ENCODE peak calls at places on chromosomes 13 and 19, in six cellular contexts. P is thoracic aorta, M is ascending aorta, W is lower leg skin, O is HFF-Myc, N is MM.1S. V is an unnamed sample.

GRCh38 chr13:104315606-104316005 is 1249.4 kb upstream of the SLC10A2 start:
- DNase-seq in W (no peak), M (no peak), O (no peak), P (no peak), N (no peak), V (no peak)

GRCh38 chr13:99191900-99192399 is 8.7 kb upstream of the UBAC2 start:
- DNase-seq in P (no peak), O (no peak), M (no peak), N (no peak), W (peak), V (no peak)

GRCh38 chr19:35868172-35868822 is at the start of gene APLP1:
- DNase-seq in M (peak), W (peak), P (no peak), O (no peak), N (peak), V (peak)

GRCh38 chr13:40204246-40204645 is 462.2 kb downstream of the FOXO1 start:
- DNase-seq in N (no peak), M (no peak), O (no peak), P (no peak), W (no peak), V (no peak)

GRCh38 chr13:113109151-113110047 is 3.8 kb downstream of the F7 start:
- DNase-seq in O (no peak), N (no peak), P (no peak), M (no peak), W (no peak), V (no peak)

GRCh38 chr13:95698047-95698749 is 21.3 kb downstream of the DNAJC3 start:
- DNase-seq in N (no peak), W (no peak), P (no peak), O (no peak), M (no peak), V (no peak)

GRCh38 chr19:58563034-58563573 is 4.7 kb upstream of the UBE2M start:
- DNase-seq in W (no peak), M (no peak), O (no peak), P (no peak), N (no peak), V (no peak)

GRCh38 chr13:95447766-95448165 is 104.8 kb upstream of the CLDN10 start:
- DNase-seq in O (no peak), W (no peak), N (no peak), M (no peak), P (no peak), V (no peak)

GRCh38 chr19:44600466-44600865 is 12.9 kb upstream of the IGSF23 start:
- DNase-seq in O (no peak), W (no peak), M (no peak), P (no peak), N (no peak), V (no peak)

GRCh38 chr19:15107056-15108010 is at the start of gene SYDE1:
- DNase-seq in N (no peak), W (no peak), M (peak), O (no peak), P (no peak), V (no peak)

GRCh38 chr19:32404939-32405430 is 585 bp upstream of the DPY19L3 start:
- DNase-seq in W (peak), N (peak), P (no peak), O (no peak), M (peak), V (no peak)

GRCh38 chr13:108621421-108621820 is 8.0 kb upstream of the MYO16 start:
- DNase-seq in P (no peak), M (no peak), W (no peak), N (no peak), O (no peak), V (no peak)

GRCh38 chr19:18119243-18120105 is 21.9 kb downstream of the MAST3 start:
- DNase-seq in O (no peak), N (peak), W (no peak), P (no peak), M (no peak), V (peak)

GRCh38 chr19:3880471-3881271 is at the start of gene ATCAY:
- DNase-seq in P (no peak), W (no peak), N (no peak), M (no peak), O (no peak), V (no peak)

GRCh38 chr19:18364826-18365528 is 21.0 kb upstream of the GDF15 start:
- DNase-seq in M (peak), W (peak), N (no peak), P (peak), O (peak), V (no peak)

GRCh38 chr13:46369506-46370268 is 17.4 kb downstream of the RUBCNL start:
- DNase-seq in P (no peak), N (peak), W (peak), O (no peak), M (peak), V (no peak)
- H3K4me3 ChIP-seq in P (peak), N (no peak), W (no peak), O (no peak), M (no peak), V (no peak)

DNA sequence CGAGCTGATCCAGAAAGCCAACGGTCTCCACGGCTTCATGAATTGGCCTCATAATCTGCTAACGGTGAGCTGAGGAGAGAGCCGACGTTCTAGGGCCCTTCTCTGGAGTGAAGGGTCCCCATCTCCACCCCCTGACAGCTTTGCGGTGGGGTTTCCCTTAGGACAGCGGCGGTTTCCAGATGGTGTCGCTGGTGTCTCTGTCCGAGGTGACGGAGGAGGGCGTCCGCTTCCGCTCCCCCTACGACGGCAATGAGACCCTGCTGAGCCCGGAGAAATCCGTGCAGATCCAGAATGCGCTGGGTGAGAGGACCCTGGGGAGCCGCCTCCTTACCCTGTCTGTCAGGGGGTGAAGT is 692 bp downstream of the QTRT1 start:
- DNase-seq in P (no peak), W (no peak), M (no peak), N (peak), O (no peak), V (peak)
- TF ChIP-seq CTCF in P (no peak), W (no peak), M (no peak), N (peak), O (no peak), V (peak)

DNA sequence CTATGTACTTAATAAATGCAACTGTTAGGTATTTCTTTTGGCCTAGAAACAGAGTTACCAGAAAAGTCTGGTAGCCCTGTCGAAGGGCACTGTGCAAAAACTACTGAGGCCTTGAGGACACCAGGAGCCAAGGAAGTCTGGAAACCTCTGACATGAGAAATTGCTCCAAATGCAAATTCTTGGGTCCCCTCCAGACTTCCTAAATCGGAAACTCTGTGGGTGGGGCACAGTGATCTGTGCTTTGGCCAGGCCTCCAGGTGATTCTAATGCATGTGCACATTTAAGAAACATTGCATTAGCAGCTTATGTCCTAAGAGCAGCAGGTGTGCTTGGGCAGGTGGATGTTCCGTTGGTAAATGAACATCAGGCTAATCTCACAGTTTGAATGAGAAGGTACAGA is 50.0 kb downstream of the STARD13 start:
- DNase-seq in N (no peak), W (no peak), O (no peak), P (no peak), M (no peak), V (no peak)
- H3K4me3 ChIP-seq in N (no peak), W (no peak), O (no peak), P (peak), M (no peak), V (no peak)

DNA sequence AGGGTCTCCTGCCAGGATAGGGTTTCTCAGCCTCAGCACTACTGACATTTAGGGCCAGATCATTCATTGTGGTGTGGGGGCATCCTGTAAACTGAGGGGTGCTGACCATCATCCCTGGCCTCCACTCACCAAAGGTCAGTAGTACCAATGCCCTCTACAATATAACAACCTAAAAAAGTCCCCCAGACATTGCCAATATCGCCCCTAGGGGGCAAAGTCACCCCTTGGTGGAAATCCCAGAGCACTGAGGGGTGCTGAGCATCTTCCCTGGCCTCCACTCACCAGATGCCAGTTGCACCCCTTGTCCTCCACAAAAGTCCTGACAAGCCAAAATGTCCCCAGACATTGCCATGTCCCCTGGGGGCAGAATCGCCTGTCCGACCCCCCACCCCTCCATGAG is 21.6 kb downstream of the CPAMD8 start:
- DNase-seq in P (no peak), M (no peak), N (no peak), O (no peak), W (no peak), V (no peak)
- TF ChIP-seq CTCF in P (no peak), M (no peak), N (no peak), O (no peak), W (no peak), V (peak)

DNA sequence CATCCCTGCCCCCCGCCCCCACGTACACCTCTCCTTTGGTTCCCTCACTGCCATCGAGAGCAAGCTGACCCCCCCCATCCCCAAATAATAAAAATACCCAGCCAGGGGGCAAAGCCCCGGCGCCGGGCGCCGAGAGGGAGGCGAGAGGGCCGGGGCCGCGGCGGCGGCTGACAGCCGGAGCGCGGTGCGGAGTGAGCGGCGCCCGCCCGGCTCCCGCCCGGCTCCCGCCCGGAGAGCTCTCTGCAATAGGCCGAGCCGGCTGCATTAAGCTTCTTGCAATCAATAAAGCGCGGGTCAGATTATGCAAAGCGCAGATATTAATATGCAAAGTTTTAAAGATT is 40.9 kb downstream of the DEDD2 start:
- DNase-seq in M (no peak), W (no peak), P (no peak), N (no peak), O (no peak), V (no peak)
- H3K4me3 ChIP-seq in M (peak), W (peak), P (peak), N (peak), O (peak), V (peak)

GRCh38 chr19:29873801-29874575 is 62.2 kb downstream of the CCNE1 start:
- DNase-seq in W (no peak), P (no peak), M (no peak), N (no peak), O (no peak), V (no peak)

GRCh38 chr19:29873024-29873800 is 61.4 kb downstream of the CCNE1 start:
- DNase-seq in N (peak), P (no peak), O (no peak), W (no peak), M (peak), V (peak)

GRCh38 chr19:29871143-29871542 is 59.4 kb downstream of the CCNE1 start:
- DNase-seq in O (no peak), W (no peak), M (no peak), N (no peak), P (no peak), V (no peak)

GRCh38 chr19:29875931-29876330 is 64.1 kb downstream of the CCNE1 start:
- DNase-seq in W (no peak), M (no peak), O (no peak), P (no peak), N (no peak), V (no peak)

GRCh38 chr19:29872224-29872731 is 60.5 kb downstream of the CCNE1 start:
- DNase-seq in W (no peak), N (no peak), O (no peak), P (no peak), M (no peak), V (no peak)
- TF ChIP-seq CTCF in W (no peak), N (no peak), O (no peak), P (no peak), M (no peak), V (peak)

V was measured in GM06990.